ENCODE peak calls at places on chromosome 19, in seven cellular contexts. X, Y, S, V, O, Q and P are unnamed samples. For H3K4me1, the result is how much of the 10 kb centered on the place peaks cover.

GRCh38 chr19:34961775-34962174 is 2.3 kb downstream of the ZNF792 start:
- DNase-seq in Y (no peak), S (no peak), O (no peak), X (no peak), Q (no peak), V (no peak), P (no peak)

GRCh38 chr19:55096061-55096701 is 20.5 kb downstream of the EPS8L1 start:
- DNase-seq in Y (no peak), V (no peak), Q (no peak), S (no peak), X (no peak), O (no peak), P (no peak)

GRCh38 chr19:14418743-14419037 is 451 bp downstream of the DDX39A start:
- DNase-seq in Y (no peak), X (no peak), S (no peak), V (no peak), O (no peak), Q (no peak), P (no peak)

GRCh38 chr19:47610902-47611301 is 2.0 kb downstream of the BICRA start:
- DNase-seq in Y (no peak), O (peak), V (no peak), S (no peak), Q (no peak), X (peak), P (no peak)

GRCh38 chr19:10151521-10151920 is 31.8 kb upstream of the EIF3G start:
- DNase-seq in X (no peak), O (no peak), Y (no peak), S (no peak), Q (no peak), V (no peak), P (no peak)

GRCh38 chr19:8615813-8616596 is 5.5 kb upstream of the ADAMTS10 start:
- DNase-seq in X (peak), S (peak), V (peak), Y (no peak), Q (peak), O (peak), P (peak)

GRCh38 chr19:35410487-35410886 is 37.6 kb upstream of the FFAR2 start:
- DNase-seq in Y (no peak), S (no peak), Q (no peak), X (no peak), V (no peak), O (no peak), P (no peak)

GRCh38 chr19:11747277-11747676 is 8.5 kb upstream of the ZNF823 start:
- DNase-seq in O (no peak), Q (no peak), X (no peak), S (no peak), V (no peak), Y (no peak), P (no peak)

GRCh38 chr19:33252418-33252962 is 26.8 kb upstream of the SLC7A10 start:
- DNase-seq in Y (no peak), S (no peak), V (no peak), Q (no peak), X (no peak), O (no peak), P (no peak)

GRCh38 chr19:41039806-41040205 is 48.4 kb upstream of the CYP2A13 start:
- DNase-seq in X (no peak), Y (no peak), O (no peak), Q (no peak), V (no peak), S (no peak), P (no peak)

GRCh38 chr19:10116866-10117616 is 2.7 kb downstream of the EIF3G start:
- DNase-seq in V (no peak), O (no peak), X (no peak), Q (no peak), S (no peak), Y (no peak), P (no peak)

DNA sequence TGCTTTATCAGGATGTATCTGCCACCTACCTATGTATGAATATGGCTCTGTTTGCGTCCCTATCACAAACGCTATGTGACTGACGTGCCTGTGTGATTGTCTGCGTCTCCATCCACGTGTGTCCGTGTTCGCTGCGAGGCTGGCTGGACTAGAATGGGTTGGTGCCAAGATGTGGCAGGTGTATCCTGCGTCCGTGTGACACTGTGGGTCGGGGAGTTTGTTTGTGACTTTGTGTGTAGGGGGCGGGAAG is 6.7 kb upstream of the HOOK2 start:
- DNase-seq in Q (no peak), V (no peak), X (no peak), Y (no peak), S (no peak), O (no peak), P (no peak)
- H3K4me1 ChIP-seq in Q (under half), V (under half), X (under half), Y (half or more), S (under half), O (half or more), P (under half)

GRCh38 chr19:27860309-27860934 is 1352.5 kb downstream of the UQCRFS1 start:
- DNase-seq in X (no peak), Q (no peak), S (no peak), Y (no peak), V (no peak), O (no peak), P (no peak)
- H3K4me1 ChIP-seq in X (under half), Q (under half), S (under half), Y (under half), V (under half), O (under half), P (under half)

DNA sequence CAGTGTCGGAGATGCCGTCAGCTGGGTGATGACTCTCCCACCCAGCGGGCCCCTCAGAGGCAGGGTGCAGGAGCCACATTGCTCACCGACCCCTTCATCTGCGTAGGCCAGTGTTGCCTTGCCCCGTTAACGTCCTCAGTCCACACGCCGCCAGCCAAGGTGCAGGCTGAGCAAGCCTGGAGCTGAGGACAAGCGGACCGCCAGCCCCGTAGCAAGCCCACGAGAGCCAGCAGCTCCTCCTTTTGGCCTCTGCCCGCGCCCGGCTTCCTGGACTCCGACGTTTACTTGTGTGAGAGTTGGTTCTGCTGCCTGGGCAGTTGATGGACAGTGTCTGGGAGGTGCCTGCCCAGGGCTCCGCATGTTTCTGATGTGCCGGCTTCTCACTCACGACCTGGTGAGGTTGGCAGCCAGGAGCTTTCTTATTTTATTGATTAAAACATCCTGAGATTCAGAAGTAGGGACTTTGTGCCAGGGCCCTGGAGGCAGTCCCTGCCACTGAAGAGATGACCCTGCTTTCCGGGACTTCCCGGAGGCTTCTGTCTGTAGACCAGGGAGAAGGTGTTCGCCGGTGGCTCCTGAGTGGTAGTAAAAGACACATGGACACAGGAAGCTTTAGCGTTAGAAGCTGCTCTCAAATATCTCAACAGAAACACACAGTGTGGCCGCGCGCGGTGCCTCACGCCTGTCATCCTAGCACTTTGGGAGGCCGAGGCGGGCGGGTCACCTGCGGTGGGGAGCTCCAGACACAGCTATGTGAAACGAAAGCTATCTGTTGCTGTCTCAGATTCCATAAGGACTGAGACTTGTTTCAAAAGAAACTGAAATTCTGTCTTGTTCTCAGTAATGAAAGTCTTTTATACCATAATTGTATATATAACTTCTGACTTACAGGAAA is 5.9 kb downstream of the DAZAP1 start:
- DNase-seq in Q (no peak), V (no peak), X (no peak), Y (no peak), O (no peak), S (no peak), P (no peak)
- H3K4me1 ChIP-seq in Q (under half), V (under half), X (half or more), Y (half or more), O (half or more), S (under half), P (under half)

DNA sequence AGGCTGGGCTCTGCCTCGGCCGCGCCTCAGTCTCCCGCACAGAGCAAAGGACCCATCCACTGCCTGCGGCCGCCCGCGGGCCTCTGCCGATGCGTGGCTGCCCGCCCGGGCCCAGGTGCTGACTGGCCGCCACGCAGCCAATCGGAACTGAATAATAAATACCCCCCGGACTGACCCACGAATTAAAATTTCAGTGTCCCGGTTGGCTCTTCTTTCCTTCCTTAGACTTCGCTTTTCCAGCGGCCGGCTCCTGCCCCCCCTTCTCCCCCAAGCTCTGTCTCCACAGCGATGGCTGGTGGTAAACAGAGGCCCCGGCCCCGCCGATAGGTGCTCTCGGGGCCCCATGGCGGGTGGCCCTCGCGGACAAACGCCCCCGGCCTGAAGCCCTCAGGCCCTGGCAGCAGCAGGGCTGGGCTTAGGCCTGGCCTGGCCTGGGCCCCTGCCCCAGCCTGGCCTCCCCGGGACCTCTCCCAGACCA is 2.6 kb downstream of the ZBTB7A start:
- DNase-seq in O (peak), S (no peak), Q (peak), Y (no peak), X (peak), V (peak), P (no peak)
- H3K4me1 ChIP-seq in O (half or more), S (under half), Q (under half), Y (half or more), X (under half), V (under half), P (under half)

DNA sequence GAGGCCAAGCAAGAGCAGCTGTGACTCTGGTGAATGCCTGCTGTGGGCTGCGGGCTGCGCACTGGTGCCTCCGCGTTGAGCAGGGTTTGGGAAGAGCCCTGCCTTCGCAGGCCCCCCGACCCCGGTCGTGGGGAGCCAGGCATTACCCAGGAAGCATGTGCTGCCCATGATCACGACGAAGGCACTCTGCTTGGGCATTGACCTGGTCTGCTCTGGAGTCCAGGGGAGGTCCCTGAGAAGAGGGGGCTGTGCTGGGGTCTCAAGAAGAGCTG is 19.2 kb downstream of the RANBP3 start:
- DNase-seq in O (no peak), Q (no peak), V (no peak), Y (no peak), X (no peak), S (no peak), P (no peak)
- H3K4me1 ChIP-seq in O (under half), Q (under half), V (half or more), Y (half or more), X (under half), S (under half), P (under half)

DNA sequence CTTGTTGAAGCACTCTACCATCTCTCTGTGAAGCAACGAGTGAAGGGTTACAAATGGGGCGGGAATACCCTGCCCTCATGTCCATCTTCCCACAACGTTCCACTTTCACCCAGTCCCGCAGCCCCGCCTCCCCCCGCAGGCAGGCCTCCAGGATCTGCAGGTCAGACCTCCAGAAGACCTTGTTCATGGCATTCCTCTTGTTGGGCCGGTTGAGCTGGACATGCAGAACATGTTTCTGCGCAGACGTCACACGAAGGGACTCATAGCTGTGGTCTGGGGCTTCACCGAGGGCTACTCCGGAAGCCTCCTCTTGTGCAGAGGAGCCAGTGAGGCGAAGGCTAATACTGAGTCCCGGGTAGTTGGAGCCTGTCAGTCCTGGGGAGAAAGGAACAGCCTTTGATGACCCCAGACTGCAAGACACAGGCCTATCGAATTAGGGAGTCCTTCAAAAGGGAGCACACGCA is 420 bp downstream of the ECH1 start:
- DNase-seq in S (no peak), O (peak), X (peak), Y (peak), V (peak), Q (peak), P (peak)
- H3K4me1 ChIP-seq in S (under half), O (under half), X (under half), Y (under half), V (under half), Q (under half), P (under half)